ENCODE peak calls at places on chromosomes 11 and 22, in five cellular contexts. C is gastrocnemius medialis; Z is mesendoderm; G is AG04450; V is stimulated activated naive CD8-positive, alpha-beta T cell treated with anti-CD3 and anti-CD28 coated beads, Interleukin-15, amount 100 ng/mL, for 72 hours. W is an unnamed sample.

GRCh38 chr11:12674936-12675696 is 895 bp downstream of the TEAD1 start:
- DNase-seq in C (no peak), G (no peak), Z (peak), V (no peak), W (no peak)

GRCh38 chr11:44010789-44011251 is 37.0 kb upstream of the ACCSL start:
- DNase-seq in Z (no peak), C (no peak), G (no peak), V (no peak), W (no peak)

GRCh38 chr11:19587979-19588378 is 124.7 kb upstream of the NAV2 start:
- DNase-seq in C (no peak), V (no peak), Z (no peak), G (no peak), W (no peak)

GRCh38 chr11:108131993-108132392 is 10.6 kb downstream of the ACAT1 start:
- DNase-seq in V (no peak), C (no peak), G (no peak), Z (no peak), W (no peak)

GRCh38 chr11:10931761-10932700 is 74.2 kb upstream of the ZBED5 start:
- DNase-seq in C (no peak), V (no peak), Z (no peak), G (no peak), W (no peak)

GRCh38 chr22:26418620-26419019 is 10.4 kb upstream of the ASPHD2 start:
- DNase-seq in V (no peak), Z (no peak), C (no peak), G (no peak), W (no peak)

GRCh38 chr11:74162688-74163467 is 7.9 kb downstream of the C2CD3 start:
- DNase-seq in C (no peak), G (no peak), V (no peak), Z (no peak), W (no peak)

GRCh38 chr11:43582837-43583462 is 97.6 kb upstream of the HSD17B12 start:
- DNase-seq in C (no peak), Z (peak), V (no peak), G (no peak), W (no peak)

GRCh38 chr11:117768506-117768905 is 28.5 kb downstream of the DSCAML1 start:
- DNase-seq in V (no peak), Z (no peak), G (no peak), C (no peak), W (no peak)

GRCh38 chr11:24678956-24679355 is 182.1 kb downstream of the LUZP2 start:
- DNase-seq in C (no peak), Z (no peak), V (no peak), G (no peak), W (no peak)

GRCh38 chr11:10122337-10123197 is 171.5 kb downstream of the SBF2 start:
- DNase-seq in V (no peak), G (no peak), Z (peak), C (no peak), W (no peak)

GRCh38 chr11:66981976-66982578 is 7.0 kb downstream of the C11orf86 start:
- DNase-seq in Z (no peak), C (peak), V (peak), G (peak), W (peak)

W was measured in HS-27A.